ENCODE peak calls at places on chromosomes 12 and 14, in nine cellular contexts. One of them, this sample, is unnamed.

GRCh38 chr12:86261142-86261541 is 5.0 kb upstream of the MGAT4C start:
- DNase-seq in stimulated activated CD4-positive, alpha-beta T cell treated with anti-CD3 and anti-CD28 coated beads, Interleukin-2, amount 100 ng/mL, for 4 hours: no peak
- DNase-seq in mesenteric fat pad: no peak
- DNase-seq in activated CD4-positive, alpha-beta T cell treated with anti-CD3 and anti-CD28 coated beads, Interleukin-2, amount 50 U/mL, for 4 hours: no peak
- DNase-seq in lung: no peak
- DNase-seq in RPMI7951: no peak
- DNase-seq in HCEC 1CT: peak
- DNase-seq in right cardiac atrium: no peak
- DNase-seq in ELF-1: no peak
- DNase-seq in this sample: no peak

GRCh38 chr12:113591480-113591971 is 119.9 kb upstream of the LHX5 start:
- DNase-seq in stimulated activated CD4-positive, alpha-beta T cell treated with anti-CD3 and anti-CD28 coated beads, Interleukin-2, amount 100 ng/mL, for 4 hours: no peak
- DNase-seq in mesenteric fat pad: no peak
- DNase-seq in activated CD4-positive, alpha-beta T cell treated with anti-CD3 and anti-CD28 coated beads, Interleukin-2, amount 50 U/mL, for 4 hours: no peak
- DNase-seq in lung: no peak
- DNase-seq in RPMI7951: no peak
- DNase-seq in HCEC 1CT: no peak
- DNase-seq in right cardiac atrium: peak
- DNase-seq in ELF-1: peak
- DNase-seq in this sample: peak

GRCh38 chr14:45526715-45527549 is 273.9 kb upstream of the MIS18BP1 start:
- DNase-seq in stimulated activated CD4-positive, alpha-beta T cell treated with anti-CD3 and anti-CD28 coated beads, Interleukin-2, amount 100 ng/mL, for 4 hours: no peak
- DNase-seq in mesenteric fat pad: no peak
- DNase-seq in activated CD4-positive, alpha-beta T cell treated with anti-CD3 and anti-CD28 coated beads, Interleukin-2, amount 50 U/mL, for 4 hours: no peak
- DNase-seq in lung: no peak
- DNase-seq in RPMI7951: peak
- DNase-seq in HCEC 1CT: no peak
- DNase-seq in right cardiac atrium: no peak
- DNase-seq in ELF-1: peak
- DNase-seq in this sample: peak

GRCh38 chr12:127035011-127035879 is 1231.7 kb upstream of the TMEM132C start:
- DNase-seq in stimulated activated CD4-positive, alpha-beta T cell treated with anti-CD3 and anti-CD28 coated beads, Interleukin-2, amount 100 ng/mL, for 4 hours: no peak
- DNase-seq in mesenteric fat pad: no peak
- DNase-seq in activated CD4-positive, alpha-beta T cell treated with anti-CD3 and anti-CD28 coated beads, Interleukin-2, amount 50 U/mL, for 4 hours: no peak
- DNase-seq in lung: no peak
- DNase-seq in RPMI7951: no peak
- DNase-seq in HCEC 1CT: peak
- DNase-seq in right cardiac atrium: no peak
- DNase-seq in ELF-1: no peak
- DNase-seq in this sample: no peak

GRCh38 chr12:103326190-103326589 is 169.6 kb downstream of the C12orf42 start:
- DNase-seq in stimulated activated CD4-positive, alpha-beta T cell treated with anti-CD3 and anti-CD28 coated beads, Interleukin-2, amount 100 ng/mL, for 4 hours: no peak
- DNase-seq in mesenteric fat pad: no peak
- DNase-seq in activated CD4-positive, alpha-beta T cell treated with anti-CD3 and anti-CD28 coated beads, Interleukin-2, amount 50 U/mL, for 4 hours: no peak
- DNase-seq in lung: no peak
- DNase-seq in RPMI7951: no peak
- DNase-seq in HCEC 1CT: no peak
- DNase-seq in right cardiac atrium: no peak
- DNase-seq in ELF-1: peak
- DNase-seq in this sample: no peak

GRCh38 chr14:92259613-92260357 is 63.2 kb upstream of the SLC24A4 start:
- DNase-seq in stimulated activated CD4-positive, alpha-beta T cell treated with anti-CD3 and anti-CD28 coated beads, Interleukin-2, amount 100 ng/mL, for 4 hours: no peak
- DNase-seq in mesenteric fat pad: no peak
- DNase-seq in activated CD4-positive, alpha-beta T cell treated with anti-CD3 and anti-CD28 coated beads, Interleukin-2, amount 50 U/mL, for 4 hours: no peak
- DNase-seq in lung: no peak
- DNase-seq in RPMI7951: no peak
- DNase-seq in HCEC 1CT: no peak
- DNase-seq in right cardiac atrium: no peak
- DNase-seq in ELF-1: no peak
- DNase-seq in this sample: no peak

GRCh38 chr12:108447168-108447840 is 67.8 kb upstream of the FICD start:
- DNase-seq in stimulated activated CD4-positive, alpha-beta T cell treated with anti-CD3 and anti-CD28 coated beads, Interleukin-2, amount 100 ng/mL, for 4 hours: no peak
- DNase-seq in mesenteric fat pad: no peak
- DNase-seq in activated CD4-positive, alpha-beta T cell treated with anti-CD3 and anti-CD28 coated beads, Interleukin-2, amount 50 U/mL, for 4 hours: no peak
- DNase-seq in lung: no peak
- DNase-seq in RPMI7951: peak
- DNase-seq in HCEC 1CT: peak
- DNase-seq in right cardiac atrium: no peak
- DNase-seq in ELF-1: no peak
- DNase-seq in this sample: no peak

GRCh38 chr12:90896164-90896563 is 58.8 kb downstream of the CCER1 start:
- DNase-seq in stimulated activated CD4-positive, alpha-beta T cell treated with anti-CD3 and anti-CD28 coated beads, Interleukin-2, amount 100 ng/mL, for 4 hours: no peak
- DNase-seq in mesenteric fat pad: no peak
- DNase-seq in activated CD4-positive, alpha-beta T cell treated with anti-CD3 and anti-CD28 coated beads, Interleukin-2, amount 50 U/mL, for 4 hours: no peak
- DNase-seq in lung: no peak
- DNase-seq in RPMI7951: peak
- DNase-seq in HCEC 1CT: peak
- DNase-seq in right cardiac atrium: no peak
- DNase-seq in ELF-1: no peak
- DNase-seq in this sample: no peak

GRCh38 chr12:101074940-101075680 is 134.9 kb downstream of the SLC5A8 start:
- DNase-seq in stimulated activated CD4-positive, alpha-beta T cell treated with anti-CD3 and anti-CD28 coated beads, Interleukin-2, amount 100 ng/mL, for 4 hours: no peak
- DNase-seq in mesenteric fat pad: no peak
- DNase-seq in activated CD4-positive, alpha-beta T cell treated with anti-CD3 and anti-CD28 coated beads, Interleukin-2, amount 50 U/mL, for 4 hours: no peak
- DNase-seq in lung: no peak
- DNase-seq in RPMI7951: no peak
- DNase-seq in HCEC 1CT: no peak
- DNase-seq in right cardiac atrium: no peak
- DNase-seq in ELF-1: no peak
- DNase-seq in this sample: no peak

GRCh38 chr14:32230695-32231280 is 27.7 kb upstream of the RNU6-8 start:
- DNase-seq in stimulated activated CD4-positive, alpha-beta T cell treated with anti-CD3 and anti-CD28 coated beads, Interleukin-2, amount 100 ng/mL, for 4 hours: no peak
- DNase-seq in mesenteric fat pad: no peak
- DNase-seq in activated CD4-positive, alpha-beta T cell treated with anti-CD3 and anti-CD28 coated beads, Interleukin-2, amount 50 U/mL, for 4 hours: no peak
- DNase-seq in lung: no peak
- DNase-seq in RPMI7951: peak
- DNase-seq in HCEC 1CT: peak
- DNase-seq in right cardiac atrium: no peak
- DNase-seq in ELF-1: no peak
- DNase-seq in this sample: no peak

GRCh38 chr14:94193776-94194175 is 19.7 kb downstream of the PPP4R4 start:
- DNase-seq in stimulated activated CD4-positive, alpha-beta T cell treated with anti-CD3 and anti-CD28 coated beads, Interleukin-2, amount 100 ng/mL, for 4 hours: no peak
- DNase-seq in mesenteric fat pad: no peak
- DNase-seq in activated CD4-positive, alpha-beta T cell treated with anti-CD3 and anti-CD28 coated beads, Interleukin-2, amount 50 U/mL, for 4 hours: no peak
- DNase-seq in lung: no peak
- DNase-seq in RPMI7951: no peak
- DNase-seq in HCEC 1CT: no peak
- DNase-seq in right cardiac atrium: no peak
- DNase-seq in ELF-1: no peak
- DNase-seq in this sample: no peak

GRCh38 chr12:115155665-115156645 is 472.0 kb upstream of the TBX3 start:
- DNase-seq in stimulated activated CD4-positive, alpha-beta T cell treated with anti-CD3 and anti-CD28 coated beads, Interleukin-2, amount 100 ng/mL, for 4 hours: no peak
- DNase-seq in mesenteric fat pad: no peak
- DNase-seq in activated CD4-positive, alpha-beta T cell treated with anti-CD3 and anti-CD28 coated beads, Interleukin-2, amount 50 U/mL, for 4 hours: no peak
- DNase-seq in lung: no peak
- DNase-seq in RPMI7951: peak
- DNase-seq in HCEC 1CT: peak
- DNase-seq in right cardiac atrium: no peak
- DNase-seq in ELF-1: peak
- DNase-seq in this sample: no peak

GRCh38 chr12:42426733-42427132 is 100.8 kb downstream of the PPHLN1 start:
- DNase-seq in stimulated activated CD4-positive, alpha-beta T cell treated with anti-CD3 and anti-CD28 coated beads, Interleukin-2, amount 100 ng/mL, for 4 hours: no peak
- DNase-seq in mesenteric fat pad: no peak
- DNase-seq in activated CD4-positive, alpha-beta T cell treated with anti-CD3 and anti-CD28 coated beads, Interleukin-2, amount 50 U/mL, for 4 hours: no peak
- DNase-seq in lung: no peak
- DNase-seq in RPMI7951: peak
- DNase-seq in HCEC 1CT: peak
- DNase-seq in right cardiac atrium: peak
- DNase-seq in ELF-1: peak
- DNase-seq in this sample: peak

GRCh38 chr14:90554341-90554740 is 157.5 kb downstream of the CALM1 start:
- DNase-seq in stimulated activated CD4-positive, alpha-beta T cell treated with anti-CD3 and anti-CD28 coated beads, Interleukin-2, amount 100 ng/mL, for 4 hours: no peak
- DNase-seq in mesenteric fat pad: no peak
- DNase-seq in activated CD4-positive, alpha-beta T cell treated with anti-CD3 and anti-CD28 coated beads, Interleukin-2, amount 50 U/mL, for 4 hours: no peak
- DNase-seq in lung: peak
- DNase-seq in RPMI7951: no peak
- DNase-seq in HCEC 1CT: no peak
- DNase-seq in right cardiac atrium: peak
- DNase-seq in ELF-1: no peak
- DNase-seq in this sample: no peak

GRCh38 chr14:65103150-65103760 is 938 bp upstream of the MAX start:
- DNase-seq in stimulated activated CD4-positive, alpha-beta T cell treated with anti-CD3 and anti-CD28 coated beads, Interleukin-2, amount 100 ng/mL, for 4 hours: no peak
- DNase-seq in mesenteric fat pad: no peak
- DNase-seq in activated CD4-positive, alpha-beta T cell treated with anti-CD3 and anti-CD28 coated beads, Interleukin-2, amount 50 U/mL, for 4 hours: no peak
- DNase-seq in lung: no peak
- DNase-seq in RPMI7951: peak
- DNase-seq in HCEC 1CT: peak
- DNase-seq in right cardiac atrium: peak
- DNase-seq in ELF-1: peak
- DNase-seq in this sample: no peak

GRCh38 chr14:103735022-103735421 is 19.4 kb downstream of the ZFYVE21 start:
- DNase-seq in stimulated activated CD4-positive, alpha-beta T cell treated with anti-CD3 and anti-CD28 coated beads, Interleukin-2, amount 100 ng/mL, for 4 hours: no peak
- DNase-seq in mesenteric fat pad: no peak
- DNase-seq in activated CD4-positive, alpha-beta T cell treated with anti-CD3 and anti-CD28 coated beads, Interleukin-2, amount 50 U/mL, for 4 hours: no peak
- DNase-seq in lung: no peak
- DNase-seq in RPMI7951: no peak
- DNase-seq in HCEC 1CT: no peak
- DNase-seq in right cardiac atrium: no peak
- DNase-seq in ELF-1: no peak
- DNase-seq in this sample: no peak

GRCh38 chr14:68840454-68840853 is 47.6 kb upstream of the ZFP36L1 start:
- DNase-seq in stimulated activated CD4-positive, alpha-beta T cell treated with anti-CD3 and anti-CD28 coated beads, Interleukin-2, amount 100 ng/mL, for 4 hours: no peak
- DNase-seq in mesenteric fat pad: no peak
- DNase-seq in activated CD4-positive, alpha-beta T cell treated with anti-CD3 and anti-CD28 coated beads, Interleukin-2, amount 50 U/mL, for 4 hours: no peak
- DNase-seq in lung: peak
- DNase-seq in RPMI7951: no peak
- DNase-seq in HCEC 1CT: no peak
- DNase-seq in right cardiac atrium: no peak
- DNase-seq in ELF-1: no peak
- DNase-seq in this sample: no peak

GRCh38 chr12:52399756-52400155 is 6.4 kb downstream of the KRT82 start:
- DNase-seq in stimulated activated CD4-positive, alpha-beta T cell treated with anti-CD3 and anti-CD28 coated beads, Interleukin-2, amount 100 ng/mL, for 4 hours: no peak
- DNase-seq in mesenteric fat pad: no peak
- DNase-seq in activated CD4-positive, alpha-beta T cell treated with anti-CD3 and anti-CD28 coated beads, Interleukin-2, amount 50 U/mL, for 4 hours: no peak
- DNase-seq in lung: no peak
- DNase-seq in RPMI7951: no peak
- DNase-seq in HCEC 1CT: no peak
- DNase-seq in right cardiac atrium: peak
- DNase-seq in ELF-1: no peak
- DNase-seq in this sample: no peak

GRCh38 chr12:130977046-130977758 is 23.5 kb downstream of the ADGRD1 start:
- DNase-seq in stimulated activated CD4-positive, alpha-beta T cell treated with anti-CD3 and anti-CD28 coated beads, Interleukin-2, amount 100 ng/mL, for 4 hours: no peak
- DNase-seq in mesenteric fat pad: peak
- DNase-seq in activated CD4-positive, alpha-beta T cell treated with anti-CD3 and anti-CD28 coated beads, Interleukin-2, amount 50 U/mL, for 4 hours: no peak
- DNase-seq in lung: no peak
- DNase-seq in RPMI7951: no peak
- DNase-seq in HCEC 1CT: no peak
- DNase-seq in right cardiac atrium: peak
- DNase-seq in ELF-1: no peak
- DNase-seq in this sample: no peak

GRCh38 chr14:94923771-94924170 is 153.9 kb upstream of the GSC start:
- DNase-seq in stimulated activated CD4-positive, alpha-beta T cell treated with anti-CD3 and anti-CD28 coated beads, Interleukin-2, amount 100 ng/mL, for 4 hours: no peak
- DNase-seq in mesenteric fat pad: no peak
- DNase-seq in activated CD4-positive, alpha-beta T cell treated with anti-CD3 and anti-CD28 coated beads, Interleukin-2, amount 50 U/mL, for 4 hours: no peak
- DNase-seq in lung: no peak
- DNase-seq in RPMI7951: no peak
- DNase-seq in HCEC 1CT: no peak
- DNase-seq in right cardiac atrium: no peak
- DNase-seq in ELF-1: no peak
- DNase-seq in this sample: no peak

GRCh38 chr14:104476437-104476836 is 103.1 kb upstream of the C14orf180 start:
- DNase-seq in stimulated activated CD4-positive, alpha-beta T cell treated with anti-CD3 and anti-CD28 coated beads, Interleukin-2, amount 100 ng/mL, for 4 hours: no peak
- DNase-seq in mesenteric fat pad: no peak
- DNase-seq in activated CD4-positive, alpha-beta T cell treated with anti-CD3 and anti-CD28 coated beads, Interleukin-2, amount 50 U/mL, for 4 hours: no peak
- DNase-seq in lung: no peak
- DNase-seq in RPMI7951: no peak
- DNase-seq in HCEC 1CT: no peak
- DNase-seq in right cardiac atrium: no peak
- DNase-seq in ELF-1: no peak
- DNase-seq in this sample: no peak

GRCh38 chr12:6684609-6685008 is 4.6 kb downstream of the ZNF384 start:
- DNase-seq in stimulated activated CD4-positive, alpha-beta T cell treated with anti-CD3 and anti-CD28 coated beads, Interleukin-2, amount 100 ng/mL, for 4 hours: peak
- DNase-seq in mesenteric fat pad: no peak
- DNase-seq in activated CD4-positive, alpha-beta T cell treated with anti-CD3 and anti-CD28 coated beads, Interleukin-2, amount 50 U/mL, for 4 hours: no peak
- DNase-seq in lung: no peak
- DNase-seq in RPMI7951: peak
- DNase-seq in HCEC 1CT: peak
- DNase-seq in right cardiac atrium: no peak
- DNase-seq in ELF-1: peak
- DNase-seq in this sample: peak

GRCh38 chr12:111287125-111287900 is 81.6 kb downstream of the PHETA1 start:
- DNase-seq in stimulated activated CD4-positive, alpha-beta T cell treated with anti-CD3 and anti-CD28 coated beads, Interleukin-2, amount 100 ng/mL, for 4 hours: no peak
- DNase-seq in mesenteric fat pad: no peak
- DNase-seq in activated CD4-positive, alpha-beta T cell treated with anti-CD3 and anti-CD28 coated beads, Interleukin-2, amount 50 U/mL, for 4 hours: no peak
- DNase-seq in lung: no peak
- DNase-seq in RPMI7951: no peak
- DNase-seq in HCEC 1CT: no peak
- DNase-seq in right cardiac atrium: no peak
- DNase-seq in ELF-1: no peak
- DNase-seq in this sample: no peak

GRCh38 chr14:98227000-98227726 is 1044.8 kb downstream of the BCL11B start:
- DNase-seq in stimulated activated CD4-positive, alpha-beta T cell treated with anti-CD3 and anti-CD28 coated beads, Interleukin-2, amount 100 ng/mL, for 4 hours: no peak
- DNase-seq in mesenteric fat pad: no peak
- DNase-seq in activated CD4-positive, alpha-beta T cell treated with anti-CD3 and anti-CD28 coated beads, Interleukin-2, amount 50 U/mL, for 4 hours: no peak
- DNase-seq in lung: no peak
- DNase-seq in RPMI7951: no peak
- DNase-seq in HCEC 1CT: no peak
- DNase-seq in right cardiac atrium: no peak
- DNase-seq in ELF-1: no peak
- DNase-seq in this sample: no peak

GRCh38 chr12:45273717-45274271 is 57.9 kb downstream of the ANO6 start:
- DNase-seq in stimulated activated CD4-positive, alpha-beta T cell treated with anti-CD3 and anti-CD28 coated beads, Interleukin-2, amount 100 ng/mL, for 4 hours: no peak
- DNase-seq in mesenteric fat pad: no peak
- DNase-seq in activated CD4-positive, alpha-beta T cell treated with anti-CD3 and anti-CD28 coated beads, Interleukin-2, amount 50 U/mL, for 4 hours: no peak
- DNase-seq in lung: peak
- DNase-seq in RPMI7951: peak
- DNase-seq in HCEC 1CT: peak
- DNase-seq in right cardiac atrium: peak
- DNase-seq in ELF-1: peak
- DNase-seq in this sample: peak

GRCh38 chr12:20404576-20405346 is 36.4 kb downstream of the PDE3A start:
- DNase-seq in stimulated activated CD4-positive, alpha-beta T cell treated with anti-CD3 and anti-CD28 coated beads, Interleukin-2, amount 100 ng/mL, for 4 hours: no peak
- DNase-seq in mesenteric fat pad: no peak
- DNase-seq in activated CD4-positive, alpha-beta T cell treated with anti-CD3 and anti-CD28 coated beads, Interleukin-2, amount 50 U/mL, for 4 hours: no peak
- DNase-seq in lung: no peak
- DNase-seq in RPMI7951: no peak
- DNase-seq in HCEC 1CT: peak
- DNase-seq in right cardiac atrium: peak
- DNase-seq in ELF-1: no peak
- DNase-seq in this sample: no peak

GRCh38 chr12:99004799-99005474 is 359.8 kb downstream of the APAF1 start:
- DNase-seq in stimulated activated CD4-positive, alpha-beta T cell treated with anti-CD3 and anti-CD28 coated beads, Interleukin-2, amount 100 ng/mL, for 4 hours: no peak
- DNase-seq in mesenteric fat pad: no peak
- DNase-seq in activated CD4-positive, alpha-beta T cell treated with anti-CD3 and anti-CD28 coated beads, Interleukin-2, amount 50 U/mL, for 4 hours: no peak
- DNase-seq in lung: no peak
- DNase-seq in RPMI7951: no peak
- DNase-seq in HCEC 1CT: no peak
- DNase-seq in right cardiac atrium: no peak
- DNase-seq in ELF-1: no peak
- DNase-seq in this sample: no peak

GRCh38 chr12:87967871-87968270 is 61.3 kb downstream of the C12orf50 start:
- DNase-seq in stimulated activated CD4-positive, alpha-beta T cell treated with anti-CD3 and anti-CD28 coated beads, Interleukin-2, amount 100 ng/mL, for 4 hours: no peak
- DNase-seq in mesenteric fat pad: no peak
- DNase-seq in activated CD4-positive, alpha-beta T cell treated with anti-CD3 and anti-CD28 coated beads, Interleukin-2, amount 50 U/mL, for 4 hours: no peak
- DNase-seq in lung: no peak
- DNase-seq in RPMI7951: no peak
- DNase-seq in HCEC 1CT: no peak
- DNase-seq in right cardiac atrium: no peak
- DNase-seq in ELF-1: no peak
- DNase-seq in this sample: no peak

GRCh38 chr12:50567926-50568325 is 63.1 kb downstream of the DIP2B start:
- DNase-seq in stimulated activated CD4-positive, alpha-beta T cell treated with anti-CD3 and anti-CD28 coated beads, Interleukin-2, amount 100 ng/mL, for 4 hours: no peak
- DNase-seq in mesenteric fat pad: no peak
- DNase-seq in activated CD4-positive, alpha-beta T cell treated with anti-CD3 and anti-CD28 coated beads, Interleukin-2, amount 50 U/mL, for 4 hours: no peak
- DNase-seq in lung: no peak
- DNase-seq in RPMI7951: no peak
- DNase-seq in HCEC 1CT: peak
- DNase-seq in right cardiac atrium: no peak
- DNase-seq in ELF-1: no peak
- DNase-seq in this sample: no peak

GRCh38 chr12:76690916-76691700 is 72.8 kb upstream of the ZDHHC17 start:
- DNase-seq in stimulated activated CD4-positive, alpha-beta T cell treated with anti-CD3 and anti-CD28 coated beads, Interleukin-2, amount 100 ng/mL, for 4 hours: no peak
- DNase-seq in mesenteric fat pad: no peak
- DNase-seq in activated CD4-positive, alpha-beta T cell treated with anti-CD3 and anti-CD28 coated beads, Interleukin-2, amount 50 U/mL, for 4 hours: no peak
- DNase-seq in lung: no peak
- DNase-seq in RPMI7951: no peak
- DNase-seq in HCEC 1CT: no peak
- DNase-seq in right cardiac atrium: no peak
- DNase-seq in ELF-1: no peak
- DNase-seq in this sample: no peak

GRCh38 chr14:35406811-35407630 is 2.5 kb upstream of the NFKBIA start:
- DNase-seq in stimulated activated CD4-positive, alpha-beta T cell treated with anti-CD3 and anti-CD28 coated beads, Interleukin-2, amount 100 ng/mL, for 4 hours: no peak
- DNase-seq in mesenteric fat pad: no peak
- DNase-seq in activated CD4-positive, alpha-beta T cell treated with anti-CD3 and anti-CD28 coated beads, Interleukin-2, amount 50 U/mL, for 4 hours: no peak
- DNase-seq in lung: peak
- DNase-seq in RPMI7951: peak
- DNase-seq in HCEC 1CT: peak
- DNase-seq in right cardiac atrium: no peak
- DNase-seq in ELF-1: peak
- DNase-seq in this sample: peak

This sample was measured in K562.